ENCODE peak calls at places on chromosomes 3 and 15, in nine cellular contexts. J, A, Z, M, B, P, E, S and T are unnamed samples.
A peak's percentile ranks its signal among the peaks of the same experiment; 100 is the strongest.

GRCh38 chr15:79084308-79084968 is 6.1 kb downstream of the RASGRF1 start:
- DNase-seq in J (no peak), A (no peak), Z (no peak), M (no peak), B (no peak), P (no peak), E (no peak), S (no peak), T (no peak)

GRCh38 chr3:29275309-29275708 is 5.6 kb upstream of the RBMS3 start:
- DNase-seq in J (peak; percentile 54), A (no peak), Z (no peak), M (peak; percentile 43), B (no peak), P (no peak), E (no peak), S (peak; percentile 21), T (peak; percentile 22)

GRCh38 chr15:92460023-92460422 is 66.3 kb downstream of the ST8SIA2 start:
- DNase-seq in J (no peak), A (no peak), Z (no peak), M (no peak), B (no peak), P (no peak), E (no peak), S (no peak), T (no peak)

GRCh38 chr15:44501768-44502366 is 35.1 kb upstream of the EIF3J start:
- DNase-seq in J (no peak), A (no peak), Z (no peak), M (peak; percentile 65), B (peak; percentile 45), P (peak; percentile 16), E (no peak), S (peak; percentile 36), T (no peak)

GRCh38 chr3:159273608-159274007 is 471.8 kb downstream of the MFSD1 start:
- DNase-seq in J (no peak), A (peak; percentile 1), Z (no peak), M (peak; percentile 61), B (no peak), P (no peak), E (peak; percentile 78), S (peak; percentile 41), T (no peak)

GRCh38 chr15:101538177-101538576 is 48.7 kb upstream of the PCSK6 start:
- DNase-seq in J (no peak), A (no peak), Z (no peak), M (no peak), B (no peak), P (no peak), E (no peak), S (no peak), T (no peak)

GRCh38 chr15:74768771-74769342 is 13.0 kb upstream of the CSK start:
- DNase-seq in J (peak; percentile 89), A (peak; percentile 66), Z (peak; percentile 45), M (peak; percentile 42), B (peak; percentile 81), P (peak; percentile 48), E (peak; percentile 70), S (no peak), T (peak; percentile 53)

GRCh38 chr15:69408841-69409240 is 5.3 kb upstream of the KIF23 start:
- DNase-seq in J (no peak), A (no peak), Z (no peak), M (no peak), B (no peak), P (no peak), E (no peak), S (no peak), T (no peak)

GRCh38 chr3:8970971-8971589 is 7.8 kb upstream of the RAD18 start:
- DNase-seq in J (no peak), A (peak; percentile 58), Z (peak; percentile 50), M (peak; percentile 55), B (peak; percentile 52), P (peak; percentile 63), E (peak; percentile 68), S (no peak), T (peak; percentile 49)

GRCh38 chr3:113946831-113947230 is 982 bp upstream of the ZDHHC23 start:
- DNase-seq in J (no peak), A (no peak), Z (no peak), M (no peak), B (no peak), P (no peak), E (no peak), S (no peak), T (no peak)

GRCh38 chr3:127673191-127674098 is 693 bp downstream of the ABTB1 start:
- DNase-seq in J (peak; percentile 88), A (peak; percentile 67), Z (no peak), M (peak; percentile 61), B (peak; percentile 74), P (no peak), E (peak; percentile 30), S (peak; percentile 43), T (peak; percentile 19)

GRCh38 chr15:63600646-63601025 is 3.4 kb downstream of the FBXL22 start:
- DNase-seq in J (peak; percentile 97), A (peak; percentile 96), Z (peak; percentile 86), M (peak; percentile 96), B (peak; percentile 93), P (peak; percentile 92), E (peak; percentile 78), S (peak; percentile 91), T (peak; percentile 59)

GRCh38 chr3:138950006-138950644 is 3.1 kb downstream of the FOXL2NB start:
- DNase-seq in J (no peak), A (peak; percentile 22), Z (no peak), M (peak; percentile 42), B (peak; percentile 69), P (no peak), E (peak; percentile 55), S (peak; percentile 30), T (no peak)

GRCh38 chr3:190108789-190109188 is 11.9 kb downstream of the P3H2 start:
- DNase-seq in J (no peak), A (no peak), Z (no peak), M (no peak), B (no peak), P (no peak), E (no peak), S (no peak), T (no peak)

GRCh38 chr3:73385538-73385937 is 239.2 kb downstream of the PDZRN3 start:
- DNase-seq in J (no peak), A (no peak), Z (no peak), M (no peak), B (no peak), P (no peak), E (no peak), S (no peak), T (no peak)

GRCh38 chr3:101791778-101792177 is 12.8 kb downstream of the NXPE3 start:
- DNase-seq in J (no peak), A (no peak), Z (no peak), M (no peak), B (no peak), P (peak; percentile 38), E (no peak), S (no peak), T (no peak)